ENCODE peak calls at places on chromosomes 6 and 20, in eight cellular contexts. R, L, M, O, B, X, D and P are unnamed samples.

GRCh38 chr6:128131566-128131965 is 230.7 kb upstream of the THEMIS start:
- DNase-seq in R (no peak), L (no peak), M (no peak), O (peak; percentile 26), B (no peak), X (no peak), D (no peak), P (no peak)

GRCh38 chr20:51172558-51173428 is 149.9 kb upstream of the KCNG1 start:
- DNase-seq in R (no peak), L (no peak), M (no peak), O (no peak), B (no peak), X (no peak), D (no peak), P (no peak)

GRCh38 chr20:13995841-13996240 is 525 bp downstream of the MACROD2 start:
- DNase-seq in R (no peak), L (peak; percentile 59), M (peak; percentile 4), O (no peak), B (peak; percentile 34), X (peak; percentile 69), D (no peak), P (peak; percentile 50)

GRCh38 chr20:25277051-25277801 is 29.3 kb downstream of the PYGB start:
- DNase-seq in R (no peak), L (no peak), M (peak; percentile 53), O (no peak), B (no peak), X (peak; percentile 39), D (no peak), P (no peak)

GRCh38 chr20:33393609-33394008 is 7.7 kb downstream of the CDK5RAP1 start:
- DNase-seq in R (no peak), L (no peak), M (no peak), O (no peak), B (no peak), X (no peak), D (no peak), P (no peak)

GRCh38 chr6:3782876-3783832 is 31.6 kb upstream of the PXDC1 start:
- DNase-seq in R (no peak), L (no peak), M (no peak), O (no peak), B (no peak), X (no peak), D (no peak), P (no peak)

GRCh38 chr6:151721141-151721540 is 86.3 kb upstream of the ESR1 start:
- DNase-seq in R (no peak), L (no peak), M (no peak), O (no peak), B (no peak), X (no peak), D (no peak), P (no peak)

GRCh38 chr20:63089051-63089907 is 82.5 kb upstream of the BHLHE23 start:
- DNase-seq in R (no peak), L (peak; percentile 69), M (no peak), O (no peak), B (no peak), X (peak; percentile 48), D (no peak), P (peak; percentile 63)